ENCODE peak calls at places on chromosomes 6 and 20, in nine cellular contexts. I is OCI-LY7, E is heart right ventricle, A is upper lobe of right lung, D is ovary, P is cardiac muscle cell, C is uterus, G is PC-3, X is A549. L is an unnamed sample.
A peak's percentile ranks its signal among the peaks of the same experiment; 100 is the strongest.

GRCh38 chr6:42013134-42013516 is 37.2 kb upstream of the TAF8 start:
- DNase-seq in E (no peak), I (no peak), G (no peak), A (no peak), D (no peak), C (no peak), X (no peak), P (no peak), L (no peak)

GRCh38 chr20:54665812-54666211 is 190.4 kb downstream of the DOK5 start:
- DNase-seq in P (no peak), I (no peak), D (no peak), C (no peak), G (no peak), X (no peak), A (no peak), E (no peak), L (no peak)

GRCh38 chr20:8721098-8721497 is 347.8 kb upstream of the PLCB4 start:
- DNase-seq in P (peak; percentile 77), G (peak; percentile 74), D (no peak), C (no peak), E (no peak), A (no peak), I (peak; percentile 80), X (peak; percentile 13), L (peak; percentile 48)

GRCh38 chr20:33893314-33893713 is 82.2 kb downstream of the CHMP4B start:
- DNase-seq in C (no peak), A (no peak), P (peak; percentile 37), D (no peak), G (peak; percentile 37), E (no peak), I (no peak), X (no peak), L (no peak)

GRCh38 chr6:169962604-169963469 is 211.4 kb downstream of the ERMARD start:
- DNase-seq in D (no peak), I (no peak), X (no peak), A (peak; percentile 51), P (no peak), E (no peak), G (no peak), C (no peak), L (no peak)

GRCh38 chr6:3899970-3900439 is 50.8 kb downstream of the FAM50B start:
- DNase-seq in P (no peak), I (no peak), A (no peak), X (no peak), D (no peak), G (peak; percentile 91), C (no peak), E (no peak), L (no peak)

GRCh38 chr6:100289285-100289684 is 175.4 kb downstream of the SIM1 start:
- DNase-seq in I (no peak), D (no peak), G (peak; percentile 61), E (no peak), X (no peak), P (no peak), A (no peak), C (no peak), L (no peak)

GRCh38 chr6:7145269-7146078 is 37.7 kb downstream of the RREB1 start:
- DNase-seq in D (no peak), X (no peak), I (no peak), C (no peak), A (no peak), P (no peak), G (peak; percentile 76), E (no peak), L (no peak)

GRCh38 chr6:149015224-149015876 is 268.5 kb downstream of the UST start:
- DNase-seq in P (peak; percentile 76), E (no peak), X (no peak), D (no peak), C (no peak), A (no peak), G (peak; percentile 27), I (no peak), L (no peak)

GRCh38 chr6:149014631-149015171 is 267.9 kb downstream of the UST start:
- DNase-seq in X (no peak), I (no peak), E (no peak), A (no peak), G (no peak), D (no peak), P (peak; percentile 59), C (no peak), L (no peak)

GRCh38 chr6:149015877-149016525 is 269.2 kb downstream of the UST start:
- DNase-seq in A (no peak), P (no peak), E (no peak), D (no peak), I (no peak), X (no peak), C (no peak), G (no peak), L (no peak)

GRCh38 chr6:149013932-149014331 is 267.1 kb downstream of the UST start:
- DNase-seq in E (no peak), I (no peak), C (no peak), D (no peak), G (no peak), A (no peak), X (no peak), P (no peak), L (no peak)

GRCh38 chr6:149016716-149017115 is 269.9 kb downstream of the UST start:
- DNase-seq in D (no peak), I (no peak), E (no peak), A (no peak), P (no peak), C (no peak), G (no peak), X (no peak), L (no peak)
- H3K27ac ChIP-seq in D (no peak overlapping the region), I (no peak overlapping the region), E (no peak overlapping the region), A (no peak overlapping the region), P (no peak overlapping the region), C (no peak overlapping the region), G (no peak overlapping the region), X (no peak overlapping the region), L (no peak overlapping the region)

GRCh38 chr20:59931511-59932312 is 1.7 kb downstream of the SYCP2 start:
- DNase-seq in X (no peak), I (no peak), G (no peak), D (no peak), A (no peak), C (no peak), P (no peak), E (no peak), L (no peak)

GRCh38 chr20:59935457-59936185 is 2.2 kb upstream of the SYCP2 start:
- DNase-seq in E (no peak), C (no peak), D (no peak), G (no peak), A (peak; percentile 28), P (no peak), I (no peak), X (no peak), L (no peak)

GRCh38 chr20:59933849-59934585 is 580 bp upstream of the SYCP2 start:
- DNase-seq in A (peak; percentile 92), D (peak; percentile 85), P (peak; percentile 76), I (no peak), C (peak; percentile 74), E (peak; percentile 86), X (peak; percentile 82), G (peak; percentile 78), L (peak; percentile 83)

GRCh38 chr20:59933296-59933848 is at the start of gene SYCP2:
- DNase-seq in I (no peak), A (peak; percentile 78), X (peak; percentile 41), P (peak; percentile 49), D (peak; percentile 68), E (peak; percentile 76), C (peak; percentile 40), G (no peak), L (peak; percentile 35)

GRCh38 chr20:59932616-59933295 is 681 bp downstream of the SYCP2 start:
- DNase-seq in C (no peak), A (peak; percentile 61), G (no peak), X (no peak), E (peak; percentile 10), P (no peak), I (no peak), D (no peak), L (no peak)
- H3K4me3 ChIP-seq in C (no peak overlapping the region), A (peak overlapping the region; percentile 71), G (no peak overlapping the region), X (peak overlapping the region; percentile 66), E (peak overlapping the region; percentile 79), P (no peak overlapping the region), I (no peak overlapping the region), D (no peak overlapping the region), L (no peak overlapping the region)

GRCh38 chr20:24899153-24899552 is 49.9 kb upstream of the CST7 start:
- DNase-seq in E (no peak), G (no peak), P (no peak), A (no peak), C (no peak), X (no peak), D (no peak), I (peak; percentile 3), L (no peak)

GRCh38 chr20:24894967-24895366 is 54.1 kb upstream of the CST7 start:
- DNase-seq in D (no peak), G (no peak), X (no peak), A (no peak), I (no peak), E (no peak), C (no peak), P (no peak), L (no peak)

GRCh38 chr20:24897974-24898373 is 51.1 kb upstream of the CST7 start:
- DNase-seq in P (no peak), D (no peak), G (peak; percentile 6), C (no peak), E (no peak), A (peak; percentile 22), I (no peak), X (no peak), L (no peak)

GRCh38 chr20:24895898-24896658 is 53.0 kb upstream of the CST7 start:
- DNase-seq in G (no peak), I (no peak), E (no peak), D (no peak), A (peak; percentile 22), C (no peak), X (no peak), P (no peak), L (no peak)

DNA sequence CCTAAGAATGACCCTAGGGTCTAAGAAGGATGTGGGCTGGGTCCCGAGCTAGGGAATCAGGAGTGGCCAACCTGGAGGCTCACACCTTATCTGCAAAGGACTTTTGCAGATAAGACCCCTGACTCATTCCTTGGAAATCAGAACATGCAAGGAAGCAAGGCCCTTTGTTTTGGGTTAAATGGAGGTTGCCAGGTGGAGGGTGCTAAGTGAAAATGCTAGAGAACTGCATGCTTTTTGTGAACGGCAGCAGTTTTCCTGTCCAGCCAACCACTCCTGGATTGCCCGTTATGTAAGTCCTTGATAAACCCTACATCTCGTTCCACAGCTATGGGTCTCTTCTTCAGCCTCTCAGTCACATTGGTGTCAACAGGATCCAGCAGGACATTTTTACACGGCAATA is 52.1 kb upstream of the CST7 start:
- DNase-seq in G (no peak), C (no peak), X (no peak), I (no peak), E (no peak), D (no peak), P (no peak), A (no peak), L (no peak)
- TF ChIP-seq CTCF in G (no peak), C (no peak), X (no peak), I (no peak), E (no peak), D (no peak), P (no peak), A (no peak), L (no peak)

GRCh38 chr6:2244261-2245102 is 923 bp downstream of the GMDS start:
- DNase-seq in P (peak; percentile 9), I (no peak), X (peak; percentile 7), D (no peak), G (peak; percentile 52), A (no peak), C (no peak), E (no peak), L (no peak)

GRCh38 chr6:2245103-2245953 is at the start of gene GMDS:
- DNase-seq in C (peak; percentile 88), X (peak; percentile 77), A (peak; percentile 94), P (peak; percentile 93), G (peak; percentile 94), D (peak; percentile 91), E (peak; percentile 89), I (peak; percentile 92), L (peak; percentile 88)

GRCh38 chr6:2249126-2249525 is 3.7 kb upstream of the GMDS start:
- DNase-seq in X (no peak), C (no peak), P (no peak), A (no peak), G (no peak), E (no peak), I (no peak), D (no peak), L (no peak)

GRCh38 chr6:2245954-2246863 is 804 bp upstream of the GMDS start:
- DNase-seq in I (peak; percentile 39), E (peak; percentile 32), X (peak; percentile 38), P (peak; percentile 43), C (peak; percentile 44), G (peak; percentile 95), A (peak; percentile 78), D (peak; percentile 57), L (peak; percentile 88)

DNA sequence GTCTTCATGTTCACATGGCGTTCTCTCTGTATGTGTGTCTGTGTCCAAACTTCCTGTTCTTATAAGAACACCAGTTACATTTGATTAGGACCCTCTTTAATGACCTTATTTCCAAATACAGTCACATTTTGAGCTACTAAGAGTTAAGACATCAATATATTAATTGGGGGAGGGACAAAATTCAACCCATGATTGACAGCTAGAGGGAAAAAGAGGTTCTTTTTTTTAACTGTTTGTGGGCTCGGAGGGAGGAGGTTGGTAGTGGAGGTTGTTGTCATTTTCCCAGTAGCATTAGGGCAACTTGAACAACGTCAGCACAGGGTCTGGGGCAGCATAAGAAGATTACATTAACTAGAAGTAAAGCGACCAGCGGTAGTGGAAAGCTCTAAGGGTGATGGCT is 2.3 kb upstream of the GMDS start:
- DNase-seq in P (no peak), I (no peak), G (no peak), D (no peak), E (no peak), C (no peak), A (no peak), X (no peak), L (no peak)
- H3K27ac ChIP-seq in P (no peak overlapping the region), I (no peak overlapping the region), G (peak overlapping the region; percentile 40), D (no peak overlapping the region), E (no peak overlapping the region), C (no peak overlapping the region), A (no peak overlapping the region), X (no peak overlapping the region), L (no peak overlapping the region)